ENCODE peak calls at places on chromosome 4, in nine cellular contexts. X is prostate gland, D is gastrocnemius medialis, N is upper lobe of right lung, C is hepatocyte, E is tibial artery, P is HepG2, F is cardiac muscle cell, W is sigmoid colon. S is an unnamed sample. For H3K4me1 and H3K27me3, the result is how much of the 10 kb centered on the place peaks cover.

GRCh38 chr4:25913056-25913850 is 767 bp upstream of the SMIM20 start:
- DNase-seq in P (no peak), F (no peak), N (peak), X (no peak), W (peak), E (peak), D (peak), C (no peak), S (peak)

GRCh38 chr4:132557660-132558059 is 591.4 kb upstream of the PCDH10 start:
- DNase-seq in F (no peak), P (no peak), D (no peak), X (no peak), W (no peak), C (peak), N (no peak), E (no peak), S (no peak)

GRCh38 chr4:146165840-146166239 is 9.7 kb upstream of the LSM6 start:
- DNase-seq in D (no peak), P (no peak), F (peak), X (no peak), E (no peak), W (no peak), C (no peak), N (no peak), S (no peak)

GRCh38 chr4:65344278-65344825 is 325.9 kb downstream of the EPHA5 start:
- DNase-seq in N (no peak), W (no peak), P (no peak), C (no peak), X (no peak), F (no peak), D (no peak), E (no peak), S (no peak)

GRCh38 chr4:23337292-23337691 is 552.6 kb downstream of the PPARGC1A start:
- DNase-seq in F (no peak), C (peak), X (no peak), N (no peak), D (no peak), W (no peak), E (no peak), P (no peak), S (no peak)

GRCh38 chr4:74930166-74930565 is 2.8 kb upstream of the PARM1 start:
- DNase-seq in C (no peak), W (no peak), E (no peak), D (no peak), P (no peak), N (no peak), X (no peak), F (no peak), S (no peak)

GRCh38 chr4:147732516-147733193 is 767 bp downstream of the ARHGAP10 start:
- DNase-seq in X (no peak), W (peak), F (peak), C (peak), P (no peak), N (peak), E (no peak), D (peak), S (peak)

GRCh38 chr4:81375745-81376144 is 96.0 kb downstream of the RASGEF1B start:
- DNase-seq in F (no peak), X (no peak), D (no peak), N (no peak), P (no peak), W (no peak), C (no peak), E (no peak), S (no peak)

GRCh38 chr4:143250617-143251016 is 65.9 kb downstream of the USP38 start:
- DNase-seq in F (no peak), N (no peak), D (no peak), C (no peak), X (no peak), W (no peak), P (no peak), E (no peak), S (no peak)

GRCh38 chr4:21768349-21769310 is 179.9 kb downstream of the KCNIP4 start:
- DNase-seq in P (peak), W (no peak), F (peak), X (peak), D (no peak), E (no peak), N (no peak), C (peak), S (no peak)

GRCh38 chr4:73669410-73670183 is 49.4 kb upstream of the RASSF6 start:
- DNase-seq in F (peak), P (no peak), N (no peak), E (no peak), X (no peak), W (no peak), C (no peak), D (no peak), S (no peak)

GRCh38 chr4:152973614-152974200 is 37.6 kb downstream of the FHDC1 start:
- DNase-seq in X (no peak), N (no peak), C (no peak), D (no peak), F (peak), P (no peak), W (no peak), E (no peak), S (no peak)

GRCh38 chr4:148116264-148116663 is 325.9 kb downstream of the NR3C2 start:
- DNase-seq in N (no peak), D (no peak), C (peak), W (no peak), P (no peak), E (no peak), X (no peak), F (peak), S (no peak)

GRCh38 chr4:101285985-101286384 is 61.3 kb downstream of the PPP3CA start:
- DNase-seq in C (no peak), F (no peak), W (no peak), E (no peak), P (no peak), N (no peak), X (no peak), D (no peak), S (no peak)

GRCh38 chr4:155820887-155821529 is 45.1 kb downstream of the ASIC5 start:
- DNase-seq in C (no peak), E (no peak), N (no peak), X (no peak), D (no peak), W (no peak), P (no peak), F (no peak), S (no peak)

DNA sequence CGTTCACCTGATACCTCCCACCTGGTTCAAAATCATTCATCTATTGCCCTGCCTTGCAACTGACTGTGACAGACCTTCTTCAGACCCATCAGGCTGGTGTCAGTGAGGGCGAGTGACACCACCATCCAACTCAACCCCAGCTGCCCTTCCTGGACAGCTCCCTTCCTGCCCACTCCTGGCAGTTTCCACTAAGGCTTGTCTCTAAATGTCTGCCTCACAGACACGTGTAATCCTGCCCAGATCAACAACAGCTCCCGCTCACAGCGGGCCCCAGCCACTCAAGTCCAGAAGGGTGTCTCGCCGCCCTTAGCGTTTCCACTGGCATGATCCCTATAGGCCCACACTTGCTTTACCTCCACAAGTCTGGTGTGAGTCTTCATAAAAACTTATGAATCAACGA is 28.9 kb downstream of the ACSL1 start:
- DNase-seq in F (no peak), X (no peak), N (no peak), D (peak), P (no peak), C (no peak), W (no peak), E (no peak), S (no peak)
- H3K4me1 ChIP-seq in F (under half), X (under half), N (under half), D (half or more), P (under half), C (under half), W (under half), E (under half), S (under half)

GRCh38 chr4:80017125-80017854 is 55.7 kb downstream of the ANTXR2 start:
- DNase-seq in E (no peak), D (no peak), X (no peak), P (no peak), W (no peak), N (no peak), F (peak), C (no peak), S (no peak)
- H3K4me3 ChIP-seq in E (no peak), D (no peak), X (no peak), P (no peak), W (no peak), N (no peak), F (no peak), C (no peak), S (no peak)

GRCh38 chr4:54093609-54094240 is 6.2 kb upstream of the GSX2 start:
- DNase-seq in D (no peak), F (no peak), E (no peak), P (no peak), W (no peak), N (no peak), X (no peak), C (no peak), S (no peak)

GRCh38 chr4:54092405-54092759 is 7.6 kb upstream of the GSX2 start:
- DNase-seq in X (no peak), P (no peak), C (no peak), E (no peak), W (no peak), F (no peak), D (no peak), N (no peak), S (no peak)

GRCh38 chr4:54094449-54094848 is 5.5 kb upstream of the GSX2 start:
- DNase-seq in W (no peak), X (no peak), N (no peak), P (no peak), D (no peak), C (no peak), E (no peak), F (no peak), S (no peak)

GRCh38 chr4:54091637-54092404 is 8.1 kb upstream of the GSX2 start:
- DNase-seq in W (peak), C (peak), N (peak), E (peak), D (peak), F (peak), P (peak), X (peak), S (peak)

DNA sequence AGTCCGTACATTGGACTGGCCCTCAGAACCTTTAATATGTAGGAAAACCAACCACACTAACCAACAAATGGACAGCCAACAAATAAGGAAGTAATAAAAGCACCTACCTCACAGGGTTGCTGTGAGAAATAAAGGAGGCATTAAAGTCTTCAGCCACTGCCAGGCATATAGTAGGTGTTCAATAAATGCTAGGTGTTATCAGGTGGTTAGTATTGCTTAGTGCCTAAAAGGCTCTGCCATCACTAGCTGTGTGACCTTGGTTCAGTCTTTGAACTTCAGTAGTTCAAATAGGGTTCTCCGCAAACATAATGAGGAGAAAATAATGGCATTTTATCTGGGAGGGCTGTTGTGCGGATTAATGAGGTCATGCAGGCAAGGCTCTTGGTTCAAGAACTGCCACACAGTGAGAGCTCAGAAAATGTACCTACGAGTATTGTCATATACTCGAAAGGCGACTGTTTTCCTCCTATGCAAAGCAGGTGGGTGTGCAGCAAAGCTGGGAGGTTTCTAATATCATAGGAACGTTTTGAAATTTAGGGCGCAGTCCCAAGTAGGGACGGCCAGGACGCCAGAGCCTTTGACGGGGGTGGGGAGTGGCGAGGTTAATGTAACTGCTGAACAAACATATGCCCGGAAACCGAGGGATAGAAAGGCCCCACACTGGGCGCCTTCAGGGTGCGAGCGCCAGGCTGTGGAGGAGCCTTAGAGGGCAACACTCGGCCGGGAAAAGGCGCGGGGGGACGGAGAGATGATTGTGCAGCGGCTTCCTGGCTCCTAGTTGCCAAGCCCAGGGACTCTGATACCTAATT is 7.0 kb upstream of the GSX2 start:
- DNase-seq in C (no peak), X (no peak), D (no peak), P (no peak), N (no peak), W (no peak), F (no peak), E (no peak), S (no peak)
- H3K27me3 ChIP-seq in C (half or more), X (under half), D (under half), P (half or more), N (half or more), W (half or more), F (half or more), E (under half), S (under half)

GRCh38 chr4:140089216-140089615 is 64.8 kb downstream of the MAML3 start:
- DNase-seq in P (no peak), E (no peak), W (no peak), F (no peak), D (no peak), X (no peak), C (no peak), N (no peak), S (no peak)
- H3K4me1 ChIP-seq in P (under half), E (under half), W (under half), F (under half), D (under half), X (under half), C (half or more), N (half or more), S (half or more)